ENCODE peak calls at places on chromosomes 13 and 19, in eight cellular contexts. A, I, E, T, W, G, N and P are unnamed samples.

GRCh38 chr13:102897371-102898138 is 51.7 kb downstream of the ERCC5 start:
- DNase-seq in A (no peak), I (no peak), E (no peak), T (no peak), W (no peak), G (peak; percentile 71), N (no peak), P (peak; percentile 34)

GRCh38 chr19:4724252-4724514 is 541 bp upstream of the DPP9 start:
- DNase-seq in A (no peak), I (no peak), E (no peak), T (no peak), W (no peak), G (no peak), N (no peak), P (no peak)

GRCh38 chr19:13172335-13173128 is 22.3 kb downstream of the IER2 start:
- DNase-seq in A (peak; percentile 87), I (peak; percentile 88), E (peak; percentile 88), T (peak; percentile 79), W (no peak), G (peak; percentile 78), N (peak; percentile 74), P (peak; percentile 80)

GRCh38 chr13:39483326-39483725 is 119.7 kb downstream of the LHFPL6 start:
- DNase-seq in A (no peak), I (no peak), E (no peak), T (no peak), W (no peak), G (no peak), N (no peak), P (no peak)

GRCh38 chr19:52522555-52522954 is 4.9 kb upstream of the ZNF808 start:
- DNase-seq in A (no peak), I (no peak), E (no peak), T (no peak), W (no peak), G (no peak), N (peak; percentile 14), P (no peak)

GRCh38 chr13:24053505-24054251 is 106.8 kb upstream of the SPATA13 start:
- DNase-seq in A (peak; percentile 60), I (no peak), E (no peak), T (peak; percentile 41), W (peak; percentile 64), G (no peak), N (peak; percentile 76), P (peak; percentile 74)

GRCh38 chr13:58024103-58024502 is 392.6 kb downstream of the PCDH17 start:
- DNase-seq in A (no peak), I (no peak), E (no peak), T (no peak), W (no peak), G (no peak), N (no peak), P (no peak)

GRCh38 chr19:49790866-49791265 is 22.2 kb downstream of the FUZ start:
- DNase-seq in A (no peak), I (no peak), E (no peak), T (no peak), W (peak; percentile 87), G (peak; percentile 58), N (no peak), P (no peak)

GRCh38 chr19:19040417-19040816 is 7.0 kb downstream of the ARMC6 start:
- DNase-seq in A (peak; percentile 65), I (peak; percentile 76), E (peak; percentile 87), T (peak; percentile 76), W (peak; percentile 60), G (no peak), N (no peak), P (peak; percentile 96)

DNA sequence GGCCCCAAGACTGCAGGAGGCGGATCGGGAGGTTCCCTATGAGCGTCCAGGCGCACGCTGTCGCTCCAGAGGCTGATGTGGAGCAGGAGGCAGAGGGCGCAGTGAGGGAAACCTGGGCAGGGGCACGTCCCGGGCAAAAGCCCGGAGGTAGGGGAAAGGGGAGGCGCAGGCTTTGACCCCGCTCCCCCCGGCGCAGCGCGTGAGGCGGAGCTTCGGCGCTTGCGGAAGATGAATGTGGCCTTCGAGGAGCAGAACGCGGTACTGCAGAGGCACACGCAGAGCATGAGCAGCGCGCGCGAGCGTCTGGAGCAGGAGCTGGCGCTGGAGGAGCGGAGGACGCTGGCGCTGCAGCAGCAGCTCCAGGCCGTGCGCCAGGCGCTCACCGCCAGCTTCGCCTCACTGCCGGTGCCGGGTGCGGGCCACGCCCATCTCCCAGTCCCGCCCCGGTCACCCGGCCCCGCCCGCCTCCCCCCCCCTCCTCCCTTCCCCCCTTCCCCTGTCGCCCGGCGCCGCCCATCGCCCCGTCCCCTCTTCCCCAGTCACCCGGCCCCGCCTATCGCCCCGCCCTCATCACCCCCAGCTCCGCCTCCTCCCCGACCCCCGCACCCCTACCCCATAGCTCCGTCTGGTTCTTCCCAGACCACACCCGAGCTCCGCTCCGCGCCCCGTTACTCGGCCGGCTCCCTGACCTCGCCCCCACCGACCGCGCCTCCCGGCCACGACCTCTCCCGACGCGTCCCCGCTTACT is 4.1 kb downstream of the HMG20B start:
- DNase-seq in A (peak; percentile 71), I (no peak), E (no peak), T (no peak), W (peak; percentile 59), G (peak; percentile 71), N (peak; percentile 78), P (peak; percentile 75)
- H3K4me3 ChIP-seq in A (no peak overlapping the region), I (peak overlapping the region; percentile 10), E (peak overlapping the region; percentile 37), T (peak overlapping the region; percentile 33), W (peak overlapping the region; percentile 14), G (no peak overlapping the region), N (no peak overlapping the region), P (peak overlapping the region; percentile 15)

DNA sequence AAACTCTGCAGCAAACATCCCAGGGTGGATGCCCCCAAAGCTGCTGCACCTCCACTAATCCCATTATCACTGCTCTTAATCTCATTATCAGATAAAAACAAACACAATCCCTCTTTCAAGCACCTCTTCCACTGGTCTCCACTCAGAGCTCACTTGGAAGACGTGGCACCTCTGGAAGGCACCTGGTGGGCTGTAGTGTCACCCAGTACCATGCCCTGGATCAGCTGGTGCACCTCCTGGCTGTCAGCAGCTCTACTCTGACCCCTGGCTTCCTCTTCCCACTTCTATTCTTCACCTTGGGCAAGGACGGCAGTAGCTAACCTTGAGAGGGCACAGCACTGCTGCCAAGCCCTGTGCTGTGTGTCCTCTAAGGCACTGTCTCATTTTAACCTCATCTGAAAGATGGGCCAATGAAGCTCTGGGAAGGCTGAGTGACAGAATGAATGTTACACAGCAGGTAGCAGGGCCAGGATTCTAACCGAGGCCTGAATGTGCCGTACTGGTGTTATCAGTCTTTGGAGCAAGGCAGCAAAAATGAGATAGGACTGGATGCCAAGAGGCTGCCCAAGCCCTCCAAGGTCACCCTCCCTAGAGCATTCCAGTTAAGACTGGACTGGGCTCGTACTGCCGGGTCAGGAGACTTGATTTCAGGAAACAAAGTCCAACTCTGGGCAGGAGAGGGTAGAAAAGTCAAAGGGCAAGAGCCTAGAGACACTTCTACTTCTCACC is 7.4 kb downstream of the BRD4 start:
- DNase-seq in A (no peak), I (peak; percentile 27), E (no peak), T (no peak), W (no peak), G (peak; percentile 20), N (no peak), P (peak; percentile 32)
- TF ChIP-seq CTCF in A (no peak), I (no peak), E (no peak), T (no peak), W (no peak), G (no peak), N (no peak), P (no peak)

GRCh38 chr19:47179643-47180310 is 49.1 kb downstream of the SAE1 start:
- DNase-seq in A (no peak), I (no peak), E (no peak), T (no peak), W (no peak), G (no peak), N (no peak), P (no peak)
- H3K27ac ChIP-seq in A (no peak overlapping the region), I (no peak overlapping the region), E (no peak overlapping the region), T (no peak overlapping the region), W (no peak overlapping the region), G (no peak overlapping the region), N (no peak overlapping the region), P (no peak overlapping the region)

GRCh38 chr19:58059681-58060080 is 599 bp downstream of the ZNF135 start:
- DNase-seq in A (no peak), I (no peak), E (no peak), T (no peak), W (no peak), G (peak; percentile 28), N (no peak), P (no peak)
- H3K4me3 ChIP-seq in A (peak overlapping the region; percentile 52), I (peak overlapping the region; percentile 66), E (peak overlapping the region; percentile 66), T (peak overlapping the region; percentile 94), W (peak overlapping the region; percentile 62), G (peak overlapping the region; percentile 58), N (no peak overlapping the region), P (peak overlapping the region; percentile 56)